ENCODE peak calls at places on chromosome 1, in eight cellular contexts. One of them, this sample, is unnamed.

GRCh38 chr1:110482662-110483307 is 31.8 kb downstream of the PROK1 start:
- DNase-seq in brain pericyte: no peak
- DNase-seq in esophagus muscularis mucosa: no peak
- DNase-seq in NCI-H1092 treated with DMSO at 0.1 percent for 48 hours: no peak
- DNase-seq in effector memory CD4-positive, alpha-beta T cell: no peak
- DNase-seq in thyroid gland: no peak
- DNase-seq in A549: no peak
- DNase-seq in GM12878: no peak
- DNase-seq in this sample: no peak

GRCh38 chr1:180566495-180566894 is 7.7 kb downstream of the OVAAL start:
- DNase-seq in NCI-H1092 treated with DMSO at 0.1 percent for 48 hours: no peak
- DNase-seq in esophagus muscularis mucosa: no peak
- DNase-seq in effector memory CD4-positive, alpha-beta T cell: no peak
- DNase-seq in A549: no peak
- DNase-seq in brain pericyte: no peak
- DNase-seq in GM12878: no peak
- DNase-seq in thyroid gland: no peak
- DNase-seq in this sample: no peak

GRCh38 chr1:8169364-8170058 is 143.4 kb upstream of the ERRFI1 start:
- DNase-seq in thyroid gland: peak; percentile 71
- DNase-seq in brain pericyte: no peak
- DNase-seq in esophagus muscularis mucosa: no peak
- DNase-seq in A549: peak; percentile 89
- DNase-seq in effector memory CD4-positive, alpha-beta T cell: no peak
- DNase-seq in NCI-H1092 treated with DMSO at 0.1 percent for 48 hours: peak; percentile 89
- DNase-seq in GM12878: peak; percentile 59
- DNase-seq in this sample: peak; percentile 20

GRCh38 chr1:4180066-4180735 is 280.1 kb upstream of the C1orf174 start:
- DNase-seq in esophagus muscularis mucosa: peak; percentile 88
- DNase-seq in A549: no peak
- DNase-seq in GM12878: no peak
- DNase-seq in effector memory CD4-positive, alpha-beta T cell: no peak
- DNase-seq in NCI-H1092 treated with DMSO at 0.1 percent for 48 hours: no peak
- DNase-seq in brain pericyte: no peak
- DNase-seq in thyroid gland: no peak
- DNase-seq in this sample: no peak

GRCh38 chr1:214296860-214297699 is 16.1 kb downstream of the SMYD2 start:
- DNase-seq in brain pericyte: no peak
- DNase-seq in A549: no peak
- DNase-seq in GM12878: no peak
- DNase-seq in thyroid gland: no peak
- DNase-seq in effector memory CD4-positive, alpha-beta T cell: no peak
- DNase-seq in NCI-H1092 treated with DMSO at 0.1 percent for 48 hours: no peak
- DNase-seq in esophagus muscularis mucosa: no peak
- DNase-seq in this sample: no peak

GRCh38 chr1:28936528-28936927 is 22.2 kb downstream of the EPB41 start:
- DNase-seq in thyroid gland: no peak
- DNase-seq in GM12878: no peak
- DNase-seq in NCI-H1092 treated with DMSO at 0.1 percent for 48 hours: no peak
- DNase-seq in brain pericyte: no peak
- DNase-seq in A549: no peak
- DNase-seq in esophagus muscularis mucosa: no peak
- DNase-seq in effector memory CD4-positive, alpha-beta T cell: no peak
- DNase-seq in this sample: no peak

GRCh38 chr1:234676103-234676594 is 66.2 kb upstream of the IRF2BP2 start:
- DNase-seq in thyroid gland: peak; percentile 61
- DNase-seq in effector memory CD4-positive, alpha-beta T cell: no peak
- DNase-seq in NCI-H1092 treated with DMSO at 0.1 percent for 48 hours: peak; percentile 89
- DNase-seq in esophagus muscularis mucosa: peak; percentile 91
- DNase-seq in brain pericyte: no peak
- DNase-seq in A549: peak; percentile 65
- DNase-seq in GM12878: no peak
- DNase-seq in this sample: peak; percentile 62

GRCh38 chr1:182329471-182329870 is 62.1 kb downstream of the GLUL start:
- DNase-seq in esophagus muscularis mucosa: no peak
- DNase-seq in thyroid gland: no peak
- DNase-seq in effector memory CD4-positive, alpha-beta T cell: no peak
- DNase-seq in NCI-H1092 treated with DMSO at 0.1 percent for 48 hours: no peak
- DNase-seq in brain pericyte: no peak
- DNase-seq in A549: no peak
- DNase-seq in GM12878: no peak
- DNase-seq in this sample: no peak

GRCh38 chr1:240409615-240410014 is 202.3 kb downstream of the GREM2 start:
- DNase-seq in GM12878: no peak
- DNase-seq in thyroid gland: no peak
- DNase-seq in NCI-H1092 treated with DMSO at 0.1 percent for 48 hours: no peak
- DNase-seq in effector memory CD4-positive, alpha-beta T cell: no peak
- DNase-seq in brain pericyte: no peak
- DNase-seq in A549: no peak
- DNase-seq in esophagus muscularis mucosa: no peak
- DNase-seq in this sample: no peak

This sample was measured in T-helper 2 cell.